ENCODE peak calls at places on chromosomes 5 and 9, in six cellular contexts. W is IMR-90, G is upper lobe of right lung, M is tibial nerve, L is mesenchymal stem cell, V is MM.1S. P is an unnamed sample. For H3K27me3, the result is how much of the 10 kb centered on the place peaks cover.

GRCh38 chr5:69512740-69513260 is 20.2 kb downstream of the OCLN start:
- DNase-seq in W (peak), G (no peak), M (no peak), L (peak), V (no peak), P (no peak)

GRCh38 chr5:61866930-61867329 is 439.1 kb upstream of the KIF2A start:
- DNase-seq in W (peak), G (no peak), M (no peak), L (peak), V (peak), P (peak)

GRCh38 chr5:80957031-80957761 is 3.0 kb upstream of the RASGRF2 start:
- DNase-seq in W (no peak), G (no peak), M (no peak), L (no peak), V (no peak), P (no peak)

GRCh38 chr9:89428901-89429890 is 68.7 kb downstream of the SEMA4D start:
- DNase-seq in W (no peak), G (no peak), M (no peak), L (no peak), V (no peak), P (no peak)

GRCh38 chr5:40683351-40683750 is 3.6 kb downstream of the PTGER4 start:
- DNase-seq in W (no peak), G (no peak), M (no peak), L (no peak), V (no peak), P (no peak)

GRCh38 chr5:111948517-111948916 is 191.5 kb upstream of the NREP start:
- DNase-seq in W (peak), G (no peak), M (no peak), L (peak), V (no peak), P (no peak)

GRCh38 chr9:22682536-22683392 is 236.1 kb downstream of the DMRTA1 start:
- DNase-seq in W (peak), G (no peak), M (no peak), L (peak), V (peak), P (no peak)

GRCh38 chr5:56494300-56494704 is 261.2 kb upstream of the ANKRD55 start:
- DNase-seq in W (peak), G (no peak), M (no peak), L (peak), V (no peak), P (no peak)

GRCh38 chr9:111945216-111945615 is 48.6 kb downstream of the UGCG start:
- DNase-seq in W (peak), G (no peak), M (no peak), L (peak), V (peak), P (no peak)

GRCh38 chr9:19552282-19552681 is 143.5 kb downstream of the ACER2 start:
- DNase-seq in W (no peak), G (no peak), M (no peak), L (no peak), V (no peak), P (no peak)

GRCh38 chr9:37197158-37198033 is 77.0 kb downstream of the ZCCHC7 start:
- DNase-seq in W (peak), G (no peak), M (no peak), L (peak), V (peak), P (peak)

GRCh38 chr5:113343343-113343742 is 91.4 kb downstream of the TSSK1B start:
- DNase-seq in W (peak), G (no peak), M (no peak), L (peak), V (no peak), P (no peak)

GRCh38 chr5:171137768-171138540 is 171.1 kb upstream of the TLX3 start:
- DNase-seq in W (peak), G (no peak), M (no peak), L (peak), V (no peak), P (no peak)

GRCh38 chr9:113516840-113517577 is 53.5 kb downstream of the RGS3 start:
- DNase-seq in W (peak), G (no peak), M (no peak), L (no peak), V (peak), P (peak)

GRCh38 chr5:140926211-140926902 is at the start of gene PCDHAC1:
- DNase-seq in W (no peak), G (peak), M (peak), L (peak), V (no peak), P (peak)

GRCh38 chr5:95823738-95824609 is 1.4 kb upstream of the GLRX start:
- DNase-seq in W (peak), G (peak), M (peak), L (peak), V (peak), P (peak)

GRCh38 chr9:126429190-126429589 is 102.6 kb downstream of the MVB12B start:
- DNase-seq in W (no peak), G (no peak), M (no peak), L (no peak), V (no peak), P (no peak)

GRCh38 chr9:137114220-137114612 is 317 bp downstream of the DPP7 start:
- DNase-seq in W (no peak), G (no peak), M (no peak), L (no peak), V (no peak), P (no peak)

GRCh38 chr5:21931076-21931475 is 922.1 kb downstream of the CDH12 start:
- DNase-seq in W (no peak), G (no peak), M (no peak), L (no peak), V (no peak), P (no peak)

GRCh38 chr5:181120311-181120710 is 10.7 kb downstream of the OR2V1 start:
- DNase-seq in W (peak), G (no peak), M (no peak), L (no peak), V (no peak), P (no peak)

GRCh38 chr9:78566948-78567675 is 270.2 kb downstream of the PSAT1 start:
- DNase-seq in W (peak), G (no peak), M (no peak), L (peak), V (no peak), P (no peak)

GRCh38 chr9:134944351-134944802 is 26.7 kb upstream of the FCN1 start:
- DNase-seq in W (no peak), G (peak), M (peak), L (no peak), V (no peak), P (no peak)

GRCh38 chr9:105858877-105859276 is 164.5 kb downstream of the TMEM38B start:
- DNase-seq in W (no peak), G (no peak), M (no peak), L (no peak), V (no peak), P (no peak)

GRCh38 chr9:19517202-19517942 is 108.6 kb downstream of the ACER2 start:
- DNase-seq in W (no peak), G (no peak), M (no peak), L (no peak), V (peak), P (no peak)

GRCh38 chr9:97419315-97419867 is 7.5 kb downstream of the TDRD7 start:
- DNase-seq in W (peak), G (no peak), M (no peak), L (peak), V (no peak), P (no peak)

GRCh38 chr5:141484499-141485304 is at the start of gene PCDHGC4:
- DNase-seq in W (no peak), G (no peak), M (no peak), L (peak), V (no peak), P (peak)

DNA sequence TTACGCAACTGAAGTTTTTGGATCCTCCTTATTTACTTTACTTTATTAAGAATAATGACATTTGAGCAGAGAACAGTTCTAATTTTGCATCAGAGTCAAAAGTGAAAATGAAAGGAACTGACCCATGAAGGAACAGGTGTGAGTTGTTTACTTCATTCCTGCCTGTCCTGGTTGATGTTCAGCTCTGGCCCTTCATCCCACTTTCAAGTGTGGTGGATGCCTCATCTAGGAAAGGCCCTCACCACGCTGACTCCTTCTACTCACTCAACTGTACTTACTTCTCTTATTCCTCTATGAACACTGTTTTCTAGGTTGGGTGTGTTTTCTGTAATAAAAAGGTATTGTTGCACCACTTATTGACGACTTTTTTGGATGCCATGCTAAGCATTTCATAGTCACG is 61.8 kb upstream of the PLEKHG4B start:
- DNase-seq in W (no peak), G (no peak), M (no peak), L (no peak), V (peak), P (no peak)
- H3K27me3 ChIP-seq in W (under half), G (under half), M (under half), L (under half), V (under half), P (under half)

GRCh38 chr9:1276474-1276873 is 226.3 kb downstream of the DMRT2 start:
- DNase-seq in W (no peak), G (no peak), M (no peak), L (no peak), V (no peak), P (no peak)
- H3K27me3 ChIP-seq in W (under half), G (under half), M (under half), L (under half), V (under half), P (under half)

GRCh38 chr9:68505681-68506409 is 34.8 kb downstream of the TMEM252 start:
- DNase-seq in W (no peak), G (no peak), M (no peak), L (no peak), V (no peak), P (no peak)

GRCh38 chr9:68509689-68510088 is 31.0 kb downstream of the TMEM252 start:
- DNase-seq in W (no peak), G (no peak), M (no peak), L (no peak), V (no peak), P (no peak)

GRCh38 chr9:68507098-68507795 is 33.4 kb downstream of the TMEM252 start:
- DNase-seq in W (peak), G (no peak), M (no peak), L (peak), V (no peak), P (no peak)

GRCh38 chr9:68508547-68508946 is 32.1 kb downstream of the TMEM252 start:
- DNase-seq in W (no peak), G (no peak), M (no peak), L (peak), V (no peak), P (no peak)

DNA sequence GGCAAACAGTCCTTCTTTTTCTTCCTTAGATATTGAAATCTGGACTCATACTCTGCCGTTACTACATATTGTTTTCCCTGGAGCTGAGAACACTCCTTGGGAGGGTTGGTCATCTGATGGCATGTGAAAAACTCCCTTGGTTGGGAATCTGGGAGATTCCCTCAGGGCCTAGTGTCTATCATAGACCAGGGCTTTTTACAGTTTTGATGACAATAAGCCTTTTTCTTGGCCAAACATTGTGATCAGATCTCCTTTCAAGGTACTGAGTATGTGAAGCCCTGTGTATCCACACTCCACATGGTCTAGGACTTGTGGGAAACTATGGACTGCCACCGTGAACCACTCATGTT is 32.9 kb downstream of the TMEM252 start:
- DNase-seq in W (no peak), G (no peak), M (no peak), L (peak), V (no peak), P (no peak)
- H3K27me3 ChIP-seq in W (under half), G (under half), M (under half), L (under half), V (under half), P (under half)

GRCh38 chr9:79913867-79914266 is 342.1 kb downstream of the TLE4 start:
- DNase-seq in W (no peak), G (no peak), M (no peak), L (no peak), V (no peak), P (no peak)
- H3K27me3 ChIP-seq in W (under half), G (under half), M (under half), L (under half), V (under half), P (under half)

GRCh38 chr5:159309689-159310433 is 20.4 kb downstream of the IL12B start:
- DNase-seq in W (no peak), G (no peak), M (no peak), L (no peak), V (no peak), P (no peak)

GRCh38 chr5:159311063-159311462 is 19.2 kb downstream of the IL12B start:
- DNase-seq in W (no peak), G (no peak), M (no peak), L (no peak), V (no peak), P (no peak)

GRCh38 chr5:159310492-159310891 is 19.8 kb downstream of the IL12B start:
- DNase-seq in W (no peak), G (peak), M (no peak), L (no peak), V (peak), P (peak)

GRCh38 chr5:159316519-159317383 is 13.5 kb downstream of the IL12B start:
- DNase-seq in W (peak), G (no peak), M (peak), L (peak), V (peak), P (no peak)

DNA sequence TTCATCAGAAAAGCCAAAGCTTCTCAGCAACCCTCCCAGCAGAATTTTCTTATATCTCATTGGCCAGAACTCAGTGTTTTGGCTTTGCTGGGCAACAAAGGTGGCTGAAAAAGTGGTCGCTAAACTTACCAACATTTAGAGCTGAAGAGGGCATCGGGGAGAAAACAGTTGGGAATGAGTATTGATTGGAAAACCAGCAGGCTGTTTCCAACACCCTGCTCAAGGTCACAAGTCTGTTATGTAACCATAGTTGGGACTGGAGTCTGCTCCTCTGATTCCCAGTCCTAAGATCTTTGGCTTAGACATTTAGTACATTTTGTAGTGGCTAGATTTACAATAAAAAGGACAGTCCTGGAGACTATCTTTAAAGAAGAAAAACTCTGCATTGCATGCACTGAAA is 17.1 kb downstream of the IL12B start:
- DNase-seq in W (no peak), G (no peak), M (no peak), L (no peak), V (no peak), P (no peak)
- H3K27me3 ChIP-seq in W (under half), G (under half), M (under half), L (half or more), V (under half), P (under half)